ENCODE peak calls at places on chromosomes 7 and 10, in ten cellular contexts. C, B, M, E, J, Q, S, U, P and K are unnamed samples.

GRCh38 chr7:84675633-84676034 is 481.0 kb upstream of the SEMA3A start:
- DNase-seq in S (no peak), Q (no peak), P (no peak), B (no peak), M (no peak), E (no peak), U (no peak), C (no peak), J (no peak), K (no peak)

GRCh38 chr7:66357062-66357461 is 151.9 kb downstream of the TPST1 start:
- DNase-seq in E (no peak), U (no peak), S (no peak), B (no peak), C (no peak), P (no peak), J (no peak), Q (no peak), M (no peak), K (no peak)

GRCh38 chr7:148697256-148697841 is 1.4 kb upstream of the CUL1 start:
- DNase-seq in S (peak), Q (no peak), J (no peak), C (no peak), E (no peak), U (no peak), B (peak), M (peak), P (peak), K (peak)

GRCh38 chr10:60456053-60456452 is 66.4 kb upstream of the ANK3 start:
- DNase-seq in Q (no peak), J (no peak), B (no peak), M (no peak), S (no peak), P (no peak), E (no peak), C (no peak), U (no peak), K (no peak)

GRCh38 chr7:13878154-13878553 is 111.3 kb downstream of the ETV1 start:
- DNase-seq in J (no peak), P (no peak), C (no peak), S (no peak), E (no peak), U (no peak), M (no peak), Q (no peak), B (no peak), K (no peak)

GRCh38 chr10:75428434-75429158 is 2.8 kb upstream of the LRMDA start:
- DNase-seq in P (no peak), B (peak), J (no peak), E (no peak), C (no peak), U (no peak), Q (no peak), S (no peak), M (no peak), K (no peak)

GRCh38 chr10:87659571-87660483 is at the start of gene PAPSS2:
- DNase-seq in Q (no peak), J (peak), M (peak), U (no peak), C (no peak), P (peak), E (peak), S (peak), B (peak), K (peak)

GRCh38 chr10:4073912-4074311 is 288.9 kb upstream of the KLF6 start:
- DNase-seq in U (no peak), S (no peak), P (peak), E (peak), M (no peak), C (no peak), Q (no peak), B (no peak), J (no peak), K (no peak)

GRCh38 chr10:88181902-88182671 is 318.7 kb downstream of the PTEN start:
- DNase-seq in P (no peak), Q (no peak), U (peak), B (no peak), S (no peak), C (peak), J (no peak), E (no peak), M (no peak), K (no peak)

GRCh38 chr10:43803816-43804215 is 155.1 kb upstream of the ZNF32 start:
- DNase-seq in P (no peak), E (no peak), C (no peak), J (no peak), M (no peak), S (no peak), U (no peak), Q (no peak), B (no peak), K (no peak)

GRCh38 chr10:45404087-45404769 is 30.2 kb downstream of the ALOX5 start:
- DNase-seq in E (no peak), S (no peak), P (no peak), U (no peak), J (no peak), C (no peak), M (no peak), B (no peak), Q (no peak), K (peak)

GRCh38 chr7:149003560-149004305 is 24.6 kb downstream of the PDIA4 start:
- DNase-seq in P (no peak), S (no peak), Q (no peak), J (no peak), U (no peak), E (no peak), B (no peak), C (no peak), M (no peak), K (no peak)

GRCh38 chr7:113809591-113809990 is 109.2 kb downstream of the PPP1R3A start:
- DNase-seq in U (no peak), B (no peak), M (no peak), S (no peak), C (no peak), J (no peak), P (no peak), E (no peak), Q (no peak), K (no peak)

GRCh38 chr10:94397549-94398370 is 4.6 kb upstream of the TBC1D12 start:
- DNase-seq in U (no peak), C (no peak), E (no peak), S (no peak), P (peak), J (no peak), M (no peak), B (no peak), Q (no peak), K (no peak)

GRCh38 chr7:33423646-33424020 is 294.3 kb downstream of the BBS9 start:
- DNase-seq in P (no peak), U (no peak), Q (no peak), E (no peak), J (no peak), M (no peak), C (no peak), B (no peak), S (peak), K (no peak)

GRCh38 chr7:100563809-100564400 is 9.8 kb downstream of the SAP25 start:
- DNase-seq in S (peak), J (peak), P (peak), B (peak), C (no peak), Q (peak), E (peak), M (peak), U (no peak), K (peak)

GRCh38 chr10:97005349-97005748 is 173.3 kb downstream of the LCOR start:
- DNase-seq in J (no peak), U (no peak), E (no peak), Q (no peak), S (no peak), M (no peak), P (no peak), B (no peak), C (no peak), K (no peak)

GRCh38 chr10:43962346-43963191 is 313.9 kb upstream of the ZNF32 start:
- DNase-seq in C (no peak), M (peak), S (no peak), Q (no peak), B (no peak), J (peak), U (no peak), P (peak), E (no peak), K (no peak)

GRCh38 chr7:74479066-74479781 is 25.5 kb downstream of the GTF2IRD1 start:
- DNase-seq in M (no peak), P (peak), B (no peak), J (no peak), S (no peak), E (peak), U (peak), C (peak), Q (no peak), K (peak)

GRCh38 chr7:100830396-100830795 is 3.1 kb upstream of the EPHB4 start:
- DNase-seq in J (no peak), P (no peak), Q (no peak), C (no peak), U (no peak), E (no peak), M (no peak), S (no peak), B (no peak), K (no peak)

GRCh38 chr10:131748831-131749766 is 151.7 kb upstream of the PPP2R2D start:
- DNase-seq in B (no peak), Q (peak), P (no peak), E (peak), C (peak), J (no peak), S (no peak), U (no peak), M (no peak), K (no peak)

GRCh38 chr10:12874501-12874900 is 127.0 kb downstream of the CCDC3 start:
- DNase-seq in J (no peak), U (no peak), C (no peak), P (no peak), B (no peak), E (no peak), S (no peak), Q (peak), M (no peak), K (no peak)

GRCh38 chr7:45292481-45292880 is 134.9 kb downstream of the RAMP3 start:
- DNase-seq in B (no peak), Q (peak), S (no peak), C (no peak), J (no peak), E (no peak), U (no peak), M (no peak), P (no peak), K (no peak)

GRCh38 chr7:92685146-92686042 is 95.2 kb upstream of the FAM133B start:
- DNase-seq in J (no peak), S (peak), B (no peak), C (no peak), P (no peak), M (peak), E (no peak), U (no peak), Q (no peak), K (no peak)

GRCh38 chr7:114141415-114141814 is 222.6 kb upstream of the PPP1R3A start:
- DNase-seq in S (no peak), B (no peak), P (no peak), U (no peak), J (no peak), C (no peak), M (no peak), Q (no peak), E (no peak), K (no peak)

GRCh38 chr10:110698340-110698739 is 54.2 kb downstream of the RBM20 start:
- DNase-seq in Q (no peak), M (no peak), S (no peak), U (no peak), P (no peak), C (no peak), B (no peak), E (no peak), J (no peak), K (no peak)

GRCh38 chr10:71594934-71595571 is 124.5 kb downstream of the C10orf105 start:
- DNase-seq in U (no peak), S (no peak), P (no peak), C (no peak), J (no peak), Q (no peak), M (no peak), B (no peak), E (no peak), K (no peak)

GRCh38 chr10:97708976-97709745 is 4.4 kb upstream of the MARVELD1 start:
- DNase-seq in Q (peak), U (peak), P (peak), B (peak), E (peak), C (no peak), J (no peak), M (no peak), S (peak), K (peak)